ENCODE peak calls at places on chromosomes 1 and 21, in four cellular contexts. One of them, this sample, is unnamed.

GRCh38 chr1:235297579-235297978 is 30.4 kb downstream of the ARID4B start:
- DNase-seq in K562: no peak
- DNase-seq in HL-60: no peak
- DNase-seq in GM12878: no peak
- DNase-seq in this sample: no peak

GRCh38 chr1:19010995-19011696 is 54.7 kb upstream of the IFFO2 start:
- DNase-seq in HL-60: peak
- DNase-seq in GM12878: peak
- DNase-seq in K562: peak
- DNase-seq in this sample: no peak

GRCh38 chr1:88998716-88999115 is 6.3 kb upstream of the KYAT3 start:
- DNase-seq in HL-60: peak
- DNase-seq in GM12878: no peak
- DNase-seq in K562: peak
- DNase-seq in this sample: no peak

GRCh38 chr1:197463142-197463541 is 195.1 kb downstream of the CRB1 start:
- DNase-seq in GM12878: no peak
- DNase-seq in K562: no peak
- DNase-seq in HL-60: no peak
- DNase-seq in this sample: no peak

GRCh38 chr21:27769763-27770162 is 802.9 kb upstream of the ADAMTS5 start:
- DNase-seq in K562: no peak
- DNase-seq in GM12878: no peak
- DNase-seq in HL-60: peak
- DNase-seq in this sample: no peak

GRCh38 chr1:65001238-65001792 is 35.0 kb upstream of the JAK1 start:
- DNase-seq in GM12878: no peak
- DNase-seq in HL-60: no peak
- DNase-seq in K562: peak
- DNase-seq in this sample: peak

GRCh38 chr1:61606448-61607312 is 118.3 kb downstream of the TM2D1 start:
- DNase-seq in K562: no peak
- DNase-seq in HL-60: no peak
- DNase-seq in GM12878: no peak
- DNase-seq in this sample: no peak

GRCh38 chr1:222600274-222600673 is 10.5 kb upstream of the TAF1A start:
- DNase-seq in HL-60: no peak
- DNase-seq in K562: no peak
- DNase-seq in GM12878: no peak
- DNase-seq in this sample: no peak

GRCh38 chr21:42377211-42377950 is 11.0 kb upstream of the TFF1 start:
- DNase-seq in HL-60: no peak
- DNase-seq in K562: no peak
- DNase-seq in GM12878: no peak
- DNase-seq in this sample: no peak

GRCh38 chr1:36653850-36654249 is 171.1 kb upstream of the CSF3R start:
- DNase-seq in K562: no peak
- DNase-seq in HL-60: no peak
- DNase-seq in GM12878: no peak
- DNase-seq in this sample: no peak

GRCh38 chr1:163357378-163357777 is 35.6 kb downstream of the NUF2 start:
- DNase-seq in HL-60: no peak
- DNase-seq in GM12878: no peak
- DNase-seq in K562: no peak
- DNase-seq in this sample: no peak

GRCh38 chr1:240765732-240766363 is 153.9 kb upstream of the GREM2 start:
- DNase-seq in GM12878: no peak
- DNase-seq in K562: no peak
- DNase-seq in HL-60: no peak
- DNase-seq in this sample: no peak

GRCh38 chr1:245380790-245381535 is 226.2 kb downstream of the KIF26B start:
- DNase-seq in HL-60: no peak
- DNase-seq in GM12878: no peak
- DNase-seq in K562: no peak
- DNase-seq in this sample: no peak

GRCh38 chr1:188709146-188709545 is 1768.5 kb downstream of the BRINP3 start:
- DNase-seq in GM12878: no peak
- DNase-seq in K562: no peak
- DNase-seq in HL-60: no peak
- DNase-seq in this sample: no peak

GRCh38 chr1:110235839-110236682 is 25.9 kb downstream of the KCNC4 start:
- DNase-seq in GM12878: no peak
- DNase-seq in HL-60: peak
- DNase-seq in K562: peak
- DNase-seq in this sample: no peak

GRCh38 chr1:195960580-195960979 is 647.7 kb downstream of the KCNT2 start:
- DNase-seq in K562: no peak
- DNase-seq in HL-60: no peak
- DNase-seq in GM12878: no peak
- DNase-seq in this sample: no peak

GRCh38 chr1:90357980-90358379 is 359.1 kb downstream of the BARHL2 start:
- DNase-seq in K562: no peak
- DNase-seq in HL-60: no peak
- DNase-seq in GM12878: peak
- DNase-seq in this sample: no peak

GRCh38 chr1:10794724-10795304 is 1.6 kb downstream of the CASZ1 start:
- DNase-seq in HL-60: no peak
- DNase-seq in K562: no peak
- DNase-seq in GM12878: no peak
- DNase-seq in this sample: no peak

GRCh38 chr1:109901508-109902145 is 9.0 kb upstream of the CSF1 start:
- DNase-seq in K562: peak
- DNase-seq in HL-60: no peak
- DNase-seq in GM12878: no peak
- DNase-seq in this sample: no peak

GRCh38 chr1:165169028-165169427 is 187.5 kb downstream of the LMX1A start:
- DNase-seq in K562: no peak
- DNase-seq in GM12878: no peak
- DNase-seq in HL-60: no peak
- DNase-seq in this sample: no peak

GRCh38 chr1:201172999-201173610 is 17.5 kb upstream of the IGFN1 start:
- DNase-seq in K562: no peak
- DNase-seq in GM12878: no peak
- DNase-seq in HL-60: no peak
- DNase-seq in this sample: no peak

GRCh38 chr1:15110128-15110866 is 43.2 kb upstream of the TMEM51 start:
- DNase-seq in HL-60: no peak
- DNase-seq in K562: no peak
- DNase-seq in GM12878: no peak
- DNase-seq in this sample: no peak

GRCh38 chr1:178500936-178501554 is 4.3 kb upstream of the CLEC20A start:
- DNase-seq in GM12878: no peak
- DNase-seq in HL-60: no peak
- DNase-seq in K562: no peak
- DNase-seq in this sample: no peak

GRCh38 chr1:247548092-247548491 is 842 bp upstream of the GCSAML start:
- DNase-seq in GM12878: no peak
- DNase-seq in HL-60: peak
- DNase-seq in K562: peak
- DNase-seq in this sample: no peak

GRCh38 chr1:76330993-76331603 is 256.6 kb downstream of the ST6GALNAC3 start:
- DNase-seq in K562: peak
- DNase-seq in GM12878: no peak
- DNase-seq in HL-60: peak
- DNase-seq in this sample: peak

GRCh38 chr1:233394860-233395717 is 67.6 kb downstream of the MAP3K21 start:
- DNase-seq in GM12878: no peak
- DNase-seq in HL-60: peak
- DNase-seq in K562: peak
- DNase-seq in this sample: peak

GRCh38 chr1:47859092-47859743 is 138.0 kb downstream of the TRABD2B start:
- DNase-seq in GM12878: no peak
- DNase-seq in K562: no peak
- DNase-seq in HL-60: no peak
- DNase-seq in this sample: no peak

GRCh38 chr1:87242445-87243185 is 86.1 kb upstream of the LMO4 start:
- DNase-seq in HL-60: no peak
- DNase-seq in GM12878: no peak
- DNase-seq in K562: no peak
- DNase-seq in this sample: no peak

GRCh38 chr21:34129971-34130597 is 56.7 kb downstream of the MRPS6 start:
- DNase-seq in HL-60: no peak
- DNase-seq in GM12878: no peak
- DNase-seq in K562: peak
- DNase-seq in this sample: no peak

GRCh38 chr1:243883551-243883950 is 33.5 kb upstream of the AKT3 start:
- DNase-seq in GM12878: no peak
- DNase-seq in HL-60: no peak
- DNase-seq in K562: no peak
- DNase-seq in this sample: no peak

GRCh38 chr1:111769517-111770146 is 13.9 kb downstream of the DDX20 start:
- DNase-seq in GM12878: peak
- DNase-seq in K562: peak
- DNase-seq in HL-60: peak
- DNase-seq in this sample: no peak

GRCh38 chr1:151693057-151693651 is 23.4 kb downstream of the CELF3 start:
- DNase-seq in K562: peak
- DNase-seq in HL-60: no peak
- DNase-seq in GM12878: no peak
- DNase-seq in this sample: no peak

GRCh38 chr1:30733520-30733919 is 10.1 kb upstream of the MATN1 start:
- DNase-seq in HL-60: no peak
- DNase-seq in K562: peak
- DNase-seq in GM12878: no peak
- DNase-seq in this sample: no peak

GRCh38 chr1:32361674-32362473 is 411 bp downstream of the FAM229A start:
- DNase-seq in HL-60: no peak
- DNase-seq in K562: no peak
- DNase-seq in GM12878: no peak
- DNase-seq in this sample: peak

GRCh38 chr1:212633144-212633543 is 24.6 kb downstream of the ATF3 start:
- DNase-seq in K562: peak
- DNase-seq in HL-60: no peak
- DNase-seq in GM12878: no peak
- DNase-seq in this sample: no peak

GRCh38 chr1:176954242-176954641 is 210.3 kb downstream of the ASTN1 start:
- DNase-seq in GM12878: no peak
- DNase-seq in HL-60: no peak
- DNase-seq in K562: peak
- DNase-seq in this sample: no peak

GRCh38 chr1:66450043-66450514 is 83.9 kb upstream of the SGIP1 start:
- DNase-seq in GM12878: no peak
- DNase-seq in HL-60: no peak
- DNase-seq in K562: no peak
- DNase-seq in this sample: no peak
- TF ChIP-seq POLR2AphosphoS5 in GM12878: no peak
- TF ChIP-seq POLR2AphosphoS5 in HL-60: no peak
- TF ChIP-seq POLR2AphosphoS5 in K562: no peak
- TF ChIP-seq POLR2AphosphoS5 in this sample: no peak

DNA sequence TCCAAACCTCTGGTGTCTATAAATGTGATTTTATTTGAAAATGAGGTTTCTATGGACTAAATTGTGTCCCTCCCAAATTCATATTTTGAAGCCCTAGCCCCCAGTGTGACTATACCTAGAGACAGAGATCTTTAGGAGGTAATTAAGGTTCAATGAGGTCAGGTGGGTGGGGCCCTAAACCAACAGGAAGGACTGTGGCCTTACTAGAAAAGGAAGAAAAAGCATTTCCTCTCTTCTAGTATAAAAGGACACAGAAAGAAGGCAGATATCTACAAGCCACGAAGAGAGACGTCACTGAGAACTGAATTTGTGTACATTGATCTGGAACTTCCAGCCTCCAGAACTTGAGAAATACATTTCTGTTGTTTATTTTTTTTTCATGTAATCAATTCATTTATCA is 123.1 kb upstream of the RUNX1 start:
- DNase-seq in HL-60: no peak
- DNase-seq in GM12878: no peak
- DNase-seq in K562: no peak
- DNase-seq in this sample: no peak
- TF ChIP-seq SPI1 in HL-60: no peak
- TF ChIP-seq SPI1 in GM12878: no peak
- TF ChIP-seq SPI1 in K562: no peak
- TF ChIP-seq SPI1 in this sample: no peak

GRCh38 chr1:203631349-203631748 is 4.7 kb downstream of the ATP2B4 start:
- DNase-seq in HL-60: no peak
- DNase-seq in K562: no peak
- DNase-seq in GM12878: no peak
- DNase-seq in this sample: no peak

GRCh38 chr1:203628997-203629508 is 2.4 kb downstream of the ATP2B4 start:
- DNase-seq in K562: no peak
- DNase-seq in HL-60: peak
- DNase-seq in GM12878: no peak
- DNase-seq in this sample: no peak

GRCh38 chr1:203628185-203628996 is 1.8 kb downstream of the ATP2B4 start:
- DNase-seq in HL-60: no peak
- DNase-seq in K562: no peak
- DNase-seq in GM12878: no peak
- DNase-seq in this sample: no peak

GRCh38 chr1:203630697-203631096 is 4.1 kb downstream of the ATP2B4 start:
- DNase-seq in HL-60: no peak
- DNase-seq in GM12878: no peak
- DNase-seq in K562: no peak
- DNase-seq in this sample: no peak

GRCh38 chr1:203629509-203630082 is 3.0 kb downstream of the ATP2B4 start:
- DNase-seq in HL-60: no peak
- DNase-seq in K562: peak
- DNase-seq in GM12878: no peak
- DNase-seq in this sample: no peak
- TF ChIP-seq POLR2AphosphoS5 in HL-60: no peak
- TF ChIP-seq POLR2AphosphoS5 in K562: no peak
- TF ChIP-seq POLR2AphosphoS5 in GM12878: no peak
- TF ChIP-seq POLR2AphosphoS5 in this sample: no peak

DNA sequence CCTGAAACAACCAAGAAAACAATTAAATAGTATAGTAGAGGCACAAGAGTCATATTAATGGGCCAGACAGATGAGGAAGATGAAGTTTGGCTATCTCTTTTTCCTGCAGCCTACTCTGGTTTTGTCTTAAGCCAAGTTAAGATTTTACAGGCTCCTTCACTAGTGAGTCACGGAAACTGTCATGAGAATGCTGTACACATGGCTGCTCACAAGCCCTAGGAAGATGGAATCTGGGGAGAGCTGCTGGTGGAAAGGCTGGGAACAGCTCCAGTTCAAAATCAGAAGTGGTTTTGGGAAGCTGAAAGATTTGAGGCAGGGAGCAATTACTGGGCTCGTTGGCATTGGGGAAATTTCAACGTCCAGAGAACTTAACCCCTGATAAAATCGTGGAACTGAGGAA is 46.4 kb upstream of the S1PR1 start:
- DNase-seq in K562: no peak
- DNase-seq in HL-60: no peak
- DNase-seq in GM12878: no peak
- DNase-seq in this sample: no peak
- TF ChIP-seq SPI1 in K562: no peak
- TF ChIP-seq SPI1 in HL-60: no peak
- TF ChIP-seq SPI1 in GM12878: no peak
- TF ChIP-seq SPI1 in this sample: no peak

This sample was measured in GM12891.